ENCODE peak calls at places on chromosomes 13 and 19, in four cellular contexts. Y, H, Q and T are unnamed samples.

GRCh38 chr13:89880201-89880600 is 1467.3 kb upstream of the MIR17HG start:
- DNase-seq in Y (no peak), H (no peak), Q (no peak), T (no peak)

GRCh38 chr19:1064661-1065605 is 2.0 kb upstream of the ARHGAP45 start:
- DNase-seq in Y (peak; percentile 68), H (no peak), Q (peak; percentile 81), T (peak; percentile 82)

GRCh38 chr13:54261856-54262255 is 1233.2 kb downstream of the OLFM4 start:
- DNase-seq in Y (no peak), H (no peak), Q (peak; percentile 39), T (no peak)

GRCh38 chr13:25345555-25345954 is 26.2 kb upstream of the ATP8A2 start:
- DNase-seq in Y (no peak), H (no peak), Q (no peak), T (peak; percentile 6)

GRCh38 chr13:70905035-70905434 is 796.8 kb upstream of the KLHL1 start:
- DNase-seq in Y (no peak), H (no peak), Q (no peak), T (no peak)

GRCh38 chr13:55553736-55554135 is 1587.0 kb upstream of the PRR20A start:
- DNase-seq in Y (no peak), H (no peak), Q (no peak), T (no peak)

GRCh38 chr19:15464394-15465385 is at the start of gene RASAL3:
- DNase-seq in Y (no peak), H (no peak), Q (peak; percentile 59), T (no peak)

GRCh38 chr13:98315466-98315865 is 138.4 kb upstream of the RNF113B start:
- DNase-seq in Y (peak; percentile 71), H (no peak), Q (no peak), T (peak; percentile 64)

GRCh38 chr19:45906221-45906620 is 3.8 kb upstream of the MYPOP start:
- DNase-seq in Y (peak; percentile 48), H (no peak), Q (no peak), T (no peak)

GRCh38 chr19:2989236-2989946 is 12.0 kb downstream of the TLE6 start:
- DNase-seq in Y (no peak), H (no peak), Q (no peak), T (no peak)

GRCh38 chr19:2988568-2988967 is 11.2 kb downstream of the TLE6 start:
- DNase-seq in Y (no peak), H (no peak), Q (no peak), T (no peak)

GRCh38 chr19:2993579-2993978 is 16.2 kb downstream of the TLE6 start:
- DNase-seq in Y (no peak), H (no peak), Q (no peak), T (no peak)

GRCh38 chr19:2994588-2995131 is 17.3 kb downstream of the TLE6 start:
- DNase-seq in Y (no peak), H (no peak), Q (no peak), T (no peak)

DNA sequence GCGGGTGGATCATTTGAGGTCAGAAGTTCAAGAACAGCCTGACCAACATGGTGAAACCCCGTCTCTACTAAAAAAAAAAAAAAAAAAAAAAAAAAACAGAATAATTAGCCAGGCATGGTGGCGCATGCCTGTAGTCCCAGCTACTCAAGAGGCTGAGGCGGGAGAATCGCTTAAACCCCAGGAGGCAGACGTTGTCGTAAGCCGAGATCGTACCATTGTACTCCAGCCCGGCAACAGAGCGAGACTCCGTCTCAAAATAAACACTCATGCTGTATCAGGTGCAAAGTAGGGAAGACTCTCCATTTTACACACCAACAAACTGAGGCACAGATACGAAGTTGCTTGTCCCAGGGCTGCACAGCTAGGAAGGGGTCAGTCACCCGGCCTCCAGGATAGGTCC is 15.6 kb downstream of the TLE6 start:
- DNase-seq in Y (no peak), H (no peak), Q (no peak), T (no peak)
- H3K4ac ChIP-seq in Y (no peak overlapping the region), H (no peak overlapping the region), Q (no peak overlapping the region), T (no peak overlapping the region)

DNA sequence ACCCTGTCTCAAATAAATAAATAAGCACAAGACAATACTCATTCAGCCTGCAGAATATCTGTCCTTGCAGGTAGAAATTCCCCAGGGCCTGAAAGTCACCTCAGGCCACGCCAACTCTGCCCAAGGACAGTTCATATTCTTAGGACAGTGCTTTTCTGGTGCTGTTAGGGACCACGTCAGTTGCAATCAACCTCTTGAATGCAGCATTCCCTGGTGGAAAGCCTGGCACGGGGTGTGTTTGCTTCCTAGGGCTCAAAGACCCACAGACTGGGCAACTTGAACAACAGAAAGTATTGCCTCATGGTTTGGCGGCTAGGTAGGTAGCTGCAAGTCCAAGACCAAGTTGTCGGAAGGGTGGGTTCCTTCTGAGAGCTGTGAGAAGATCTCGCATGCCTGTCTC is 160.3 kb downstream of the KCTD15 start:
- DNase-seq in Y (no peak), H (no peak), Q (no peak), T (no peak)
- H3K56ac ChIP-seq in Y (no peak overlapping the region), H (no peak overlapping the region), Q (no peak overlapping the region), T (no peak overlapping the region)

DNA sequence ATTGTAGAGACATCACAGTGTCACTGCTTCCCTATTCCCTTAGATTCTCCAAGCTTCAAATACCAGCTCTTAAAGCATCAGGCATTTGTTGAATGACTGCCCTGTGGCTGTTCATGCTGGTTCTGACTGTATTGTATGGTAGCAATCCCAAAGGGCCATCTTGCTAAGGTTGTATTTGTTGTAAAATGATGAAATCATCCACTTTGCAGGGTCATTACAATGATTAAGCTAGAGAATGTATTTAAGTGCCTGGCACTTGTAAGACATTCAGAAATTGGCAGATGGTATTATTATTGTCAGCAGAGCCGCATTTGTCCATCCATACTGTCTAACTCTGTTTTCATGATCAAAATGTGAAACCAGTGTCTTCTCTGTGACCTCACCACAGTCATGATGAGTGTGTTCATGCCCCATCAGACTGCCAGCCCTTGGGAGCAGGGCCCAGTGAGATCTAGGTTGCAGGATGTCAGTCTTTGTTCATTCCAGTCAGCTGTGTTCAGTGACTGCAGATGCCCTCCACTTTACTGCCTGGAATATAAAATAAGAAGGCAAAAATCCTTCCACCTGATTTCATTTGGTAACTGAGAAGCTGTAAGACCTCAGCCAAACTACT is 86.1 kb downstream of the DHRS12 start:
- DNase-seq in Y (peak; percentile 22), H (no peak), Q (no peak), T (peak; percentile 12)
- H3K27ac ChIP-seq in Y (no peak overlapping the region), H (no peak overlapping the region), Q (no peak overlapping the region), T (no peak overlapping the region)

GRCh38 chr19:50507376-50507775 is 3.6 kb downstream of the JOSD2 start:
- DNase-seq in Y (no peak), H (no peak), Q (no peak), T (no peak)
- H3K4ac ChIP-seq in Y (no peak overlapping the region), H (no peak overlapping the region), Q (no peak overlapping the region), T (no peak overlapping the region)

GRCh38 chr19:43913383-43913782 is 21.7 kb downstream of the ZNF45 start:
- DNase-seq in Y (no peak), H (no peak), Q (no peak), T (peak; percentile 32)
- H3K56ac ChIP-seq in Y (no peak overlapping the region), H (no peak overlapping the region), Q (no peak overlapping the region), T (no peak overlapping the region)